ENCODE peak calls at places on chromosomes 5 and 9, in ten cellular contexts. S, Q, U, M, W, A, K, V, L and R are unnamed samples. For H3K4me1, the result is how much of the 10 kb centered on the place peaks cover.

GRCh38 chr5:170749911-170750431 is 33.6 kb upstream of the GABRP start:
- DNase-seq in S (no peak), Q (no peak), U (no peak), M (peak), W (peak), A (no peak), K (no peak), V (no peak), L (no peak), R (no peak)

GRCh38 chr5:124806026-124806856 is 59.8 kb upstream of the ZNF608 start:
- DNase-seq in S (peak), Q (peak), U (peak), M (peak), W (peak), A (peak), K (peak), V (no peak), L (peak), R (peak)

GRCh38 chr9:128882677-128883590 is 1.0 kb downstream of the LRRC8A start:
- DNase-seq in S (peak), Q (peak), U (no peak), M (no peak), W (no peak), A (no peak), K (peak), V (no peak), L (no peak), R (no peak)

GRCh38 chr5:132272341-132273210 is 15.1 kb downstream of the PDLIM4 start:
- DNase-seq in S (peak), Q (peak), U (peak), M (peak), W (peak), A (no peak), K (peak), V (peak), L (peak), R (peak)

GRCh38 chr9:130320697-130321080 is 55.1 kb downstream of the HMCN2 start:
- DNase-seq in S (peak), Q (peak), U (no peak), M (no peak), W (peak), A (no peak), K (peak), V (peak), L (no peak), R (no peak)

GRCh38 chr9:127937383-127938297 is at the start of gene DPM2:
- DNase-seq in S (peak), Q (peak), U (peak), M (peak), W (peak), A (no peak), K (peak), V (peak), L (peak), R (peak)

GRCh38 chr9:1941989-1942388 is 73.2 kb upstream of the SMARCA2 start:
- DNase-seq in S (no peak), Q (no peak), U (no peak), M (no peak), W (no peak), A (no peak), K (no peak), V (no peak), L (no peak), R (no peak)

GRCh38 chr5:64773533-64773932 is 4.8 kb downstream of the CWC27 start:
- DNase-seq in S (no peak), Q (no peak), U (no peak), M (no peak), W (no peak), A (no peak), K (no peak), V (no peak), L (no peak), R (no peak)

GRCh38 chr9:120612218-120612617 is 32.3 kb upstream of the CDK5RAP2 start:
- DNase-seq in S (no peak), Q (no peak), U (no peak), M (no peak), W (no peak), A (no peak), K (no peak), V (no peak), L (no peak), R (no peak)

GRCh38 chr9:94645901-94646300 is 6.6 kb upstream of the FBP1 start:
- DNase-seq in S (peak), Q (no peak), U (no peak), M (no peak), W (no peak), A (no peak), K (no peak), V (no peak), L (no peak), R (no peak)

GRCh38 chr5:153400931-153401330 is 89.5 kb upstream of the GRIA1 start:
- DNase-seq in S (no peak), Q (no peak), U (no peak), M (no peak), W (no peak), A (no peak), K (no peak), V (no peak), L (no peak), R (no peak)

GRCh38 chr5:80928073-80928472 is 32.1 kb upstream of the RASGRF2 start:
- DNase-seq in S (no peak), Q (no peak), U (no peak), M (no peak), W (no peak), A (no peak), K (no peak), V (no peak), L (no peak), R (no peak)

GRCh38 chr9:120563044-120563443 is 16.9 kb downstream of the CDK5RAP2 start:
- DNase-seq in S (peak), Q (no peak), U (no peak), M (peak), W (peak), A (peak), K (no peak), V (no peak), L (no peak), R (no peak)

GRCh38 chr5:168085321-168086040 is 206.0 kb upstream of the WWC1 start:
- DNase-seq in S (no peak), Q (peak), U (no peak), M (no peak), W (no peak), A (no peak), K (no peak), V (no peak), L (no peak), R (no peak)

GRCh38 chr9:120915854-120916495 is 10.6 kb downstream of the TRAF1 start:
- DNase-seq in S (no peak), Q (no peak), U (no peak), M (no peak), W (no peak), A (no peak), K (no peak), V (no peak), L (no peak), R (no peak)

GRCh38 chr5:107968465-107968864 is 297.7 kb upstream of the EFNA5 start:
- DNase-seq in S (no peak), Q (no peak), U (no peak), M (no peak), W (no peak), A (no peak), K (no peak), V (no peak), L (no peak), R (no peak)

GRCh38 chr5:96324708-96325107 is 108.3 kb downstream of the PCSK1 start:
- DNase-seq in S (no peak), Q (no peak), U (no peak), M (no peak), W (no peak), A (no peak), K (peak), V (peak), L (no peak), R (no peak)

GRCh38 chr9:116482740-116483139 is 204.4 kb upstream of the TRIM32 start:
- DNase-seq in S (no peak), Q (no peak), U (no peak), M (no peak), W (no peak), A (no peak), K (no peak), V (no peak), L (no peak), R (no peak)

GRCh38 chr9:117029341-117029740 is 342.2 kb downstream of the TRIM32 start:
- DNase-seq in S (no peak), Q (no peak), U (no peak), M (no peak), W (no peak), A (no peak), K (no peak), V (no peak), L (no peak), R (no peak)

GRCh38 chr5:124057161-124057814 is 545.3 kb downstream of the CSNK1G3 start:
- DNase-seq in S (no peak), Q (no peak), U (no peak), M (peak), W (peak), A (peak), K (no peak), V (no peak), L (no peak), R (peak)

GRCh38 chr5:72363146-72363802 is 43.1 kb downstream of the PTCD2 start:
- DNase-seq in S (no peak), Q (no peak), U (no peak), M (no peak), W (no peak), A (no peak), K (no peak), V (no peak), L (no peak), R (no peak)

GRCh38 chr5:74865293-74865798 is 841 bp downstream of the FAM169A start:
- DNase-seq in S (no peak), Q (peak), U (no peak), M (no peak), W (no peak), A (no peak), K (no peak), V (no peak), L (no peak), R (no peak)

GRCh38 chr9:83508072-83508471 is 30.1 kb downstream of the FRMD3 start:
- DNase-seq in S (no peak), Q (no peak), U (no peak), M (no peak), W (no peak), A (no peak), K (no peak), V (no peak), L (no peak), R (no peak)

GRCh38 chr5:34898258-34898895 is 16.9 kb downstream of the RAD1 start:
- DNase-seq in S (peak), Q (peak), U (peak), M (peak), W (peak), A (peak), K (peak), V (peak), L (peak), R (peak)

GRCh38 chr5:59615272-59615671 is 278.3 kb downstream of the PDE4D start:
- DNase-seq in S (no peak), Q (no peak), U (no peak), M (no peak), W (no peak), A (no peak), K (no peak), V (no peak), L (no peak), R (no peak)

GRCh38 chr9:92501671-92502393 is 19.5 kb upstream of the ASPN start:
- DNase-seq in S (peak), Q (peak), U (no peak), M (peak), W (peak), A (no peak), K (peak), V (peak), L (no peak), R (peak)

GRCh38 chr9:911003-911402 is 65.5 kb upstream of the DMRT3 start:
- DNase-seq in S (no peak), Q (peak), U (no peak), M (no peak), W (no peak), A (no peak), K (peak), V (no peak), L (no peak), R (no peak)

GRCh38 chr5:126506079-126506478 is 82.9 kb downstream of the GRAMD2B start:
- DNase-seq in S (no peak), Q (no peak), U (no peak), M (no peak), W (no peak), A (no peak), K (no peak), V (no peak), L (no peak), R (no peak)

GRCh38 chr5:15131909-15132308 is 260.3 kb upstream of the ANKH start:
- DNase-seq in S (no peak), Q (no peak), U (no peak), M (no peak), W (no peak), A (no peak), K (no peak), V (no peak), L (no peak), R (no peak)

GRCh38 chr9:136399176-136400037 is 563 bp downstream of the SNAPC4 start:
- DNase-seq in S (no peak), Q (peak), U (peak), M (no peak), W (no peak), A (peak), K (no peak), V (no peak), L (no peak), R (no peak)

GRCh38 chr9:76153902-76154629 is 240.2 kb downstream of the RFK start:
- DNase-seq in S (no peak), Q (no peak), U (no peak), M (no peak), W (peak), A (no peak), K (no peak), V (no peak), L (no peak), R (no peak)

GRCh38 chr5:29040404-29040803 is 2002.0 kb upstream of the CDH9 start:
- DNase-seq in S (no peak), Q (no peak), U (no peak), M (no peak), W (no peak), A (no peak), K (no peak), V (no peak), L (no peak), R (no peak)

GRCh38 chr9:109414125-109414785 is 83.9 kb downstream of the PTPN3 start:
- DNase-seq in S (no peak), Q (no peak), U (no peak), M (no peak), W (no peak), A (no peak), K (no peak), V (no peak), L (no peak), R (no peak)

DNA sequence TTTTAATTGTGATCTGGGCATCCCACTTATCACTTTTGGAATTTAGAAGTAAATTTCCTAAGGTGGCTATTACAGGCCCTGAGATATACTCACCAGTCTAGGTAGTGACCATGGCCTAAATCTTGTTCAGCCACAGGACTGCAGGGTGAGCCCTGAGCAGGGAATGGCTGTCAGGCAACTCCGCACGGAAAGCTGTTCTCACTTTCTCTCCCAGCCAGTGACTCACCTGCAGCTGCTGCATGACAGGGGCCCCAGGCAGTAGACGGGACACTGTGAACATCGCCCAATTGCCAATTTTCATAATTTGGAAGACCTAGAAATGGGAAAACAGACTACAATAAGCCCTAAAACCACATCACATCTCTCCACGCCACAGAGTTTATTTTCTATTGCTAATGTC is 69.6 kb upstream of the TAF1L start:
- DNase-seq in S (no peak), Q (no peak), U (no peak), M (no peak), W (no peak), A (no peak), K (no peak), V (no peak), L (no peak), R (no peak)
- H3K4me1 ChIP-seq in S (under half), Q (under half), U (under half), M (under half), W (under half), A (under half), K (under half), V (under half), L (under half), R (under half)

GRCh38 chr5:79255786-79256557 is 20.0 kb downstream of the JMY start:
- DNase-seq in S (peak), Q (peak), U (no peak), M (peak), W (peak), A (no peak), K (peak), V (peak), L (no peak), R (no peak)
- TF ChIP-seq EP300 in S (no peak), Q (no peak), U (no peak), M (no peak), W (no peak), A (no peak), K (no peak), V (no peak), L (no peak), R (no peak)

GRCh38 chr5:56313004-56313531 is 79.9 kb upstream of the ANKRD55 start:
- DNase-seq in S (no peak), Q (no peak), U (no peak), M (no peak), W (no peak), A (no peak), K (no peak), V (no peak), L (no peak), R (no peak)
- TF ChIP-seq CTCF in S (no peak), Q (no peak), U (no peak), M (no peak), W (no peak), A (no peak), K (no peak), V (no peak), L (no peak), R (no peak)

DNA sequence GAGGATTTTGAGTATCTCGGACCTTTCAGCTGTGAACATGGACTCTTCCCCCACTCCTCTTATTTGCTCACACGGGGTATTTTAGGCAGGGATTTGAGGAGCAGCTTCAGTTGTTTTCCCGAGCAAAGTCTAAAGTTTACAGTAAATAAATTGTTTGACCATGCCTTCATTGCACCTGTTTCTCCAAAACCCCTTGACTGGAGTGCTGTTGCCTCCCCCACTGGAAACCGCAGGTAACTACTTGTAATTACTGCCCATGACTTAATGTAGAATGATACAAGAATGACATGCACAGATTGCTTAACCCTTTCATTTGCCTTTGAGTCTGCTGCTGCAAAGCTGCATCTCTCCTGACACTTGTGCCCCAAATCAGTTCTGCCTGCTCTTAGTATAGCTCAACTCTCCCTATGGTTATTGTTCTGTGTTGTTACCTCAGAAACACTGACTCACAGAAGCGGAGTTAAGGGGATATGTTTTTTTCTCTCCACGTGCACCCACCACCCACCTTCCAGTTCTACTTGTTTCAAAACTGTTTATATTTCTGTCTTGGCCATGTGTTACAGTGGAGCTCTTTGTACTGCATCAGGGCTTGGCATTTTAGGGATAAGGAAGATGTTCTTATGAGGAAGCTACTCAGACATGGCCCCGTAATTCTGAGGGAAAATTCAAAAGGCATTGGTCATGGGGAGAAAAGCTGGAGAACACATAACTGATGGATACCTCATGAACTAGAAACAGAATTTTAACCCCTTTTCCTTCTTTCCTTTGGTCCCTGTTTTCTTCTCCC is 2.2 kb downstream of the ADRB2 start:
- DNase-seq in S (no peak), Q (no peak), U (no peak), M (no peak), W (no peak), A (no peak), K (no peak), V (no peak), L (no peak), R (no peak)
- H3K4me1 ChIP-seq in S (under half), Q (under half), U (under half), M (half or more), W (under half), A (half or more), K (under half), V (under half), L (under half), R (under half)

DNA sequence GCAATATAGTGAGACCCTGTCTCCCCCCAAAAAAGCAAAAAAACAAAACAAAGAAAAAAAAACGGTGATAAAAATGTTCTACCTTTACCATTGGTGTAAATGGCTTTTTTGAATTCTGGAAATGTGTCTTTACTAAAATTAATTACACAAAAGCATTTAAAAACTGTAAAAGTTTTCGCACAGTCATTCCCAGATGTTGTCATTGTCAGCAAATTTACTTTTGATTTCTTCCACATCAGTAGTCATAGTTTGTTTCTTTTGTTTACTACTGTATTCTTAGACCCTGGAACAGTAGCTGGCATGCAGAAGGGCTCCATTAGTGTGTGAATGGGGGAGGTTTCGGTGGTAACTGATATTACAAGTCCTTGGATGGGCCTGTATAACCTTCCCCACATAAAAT is 39.5 kb downstream of the CCDC171 start:
- DNase-seq in S (no peak), Q (no peak), U (no peak), M (no peak), W (no peak), A (no peak), K (no peak), V (no peak), L (no peak), R (no peak)
- TF ChIP-seq EP300 in S (no peak), Q (no peak), U (no peak), M (no peak), W (no peak), A (no peak), K (no peak), V (no peak), L (no peak), R (no peak)

GRCh38 chr5:6837519-6838110 is 124.4 kb downstream of the TENT4A start:
- DNase-seq in S (peak), Q (peak), U (peak), M (no peak), W (peak), A (no peak), K (no peak), V (peak), L (no peak), R (no peak)
- TF ChIP-seq CTCF in S (peak), Q (peak), U (no peak), M (no peak), W (peak), A (no peak), K (peak), V (peak), L (no peak), R (no peak)

DNA sequence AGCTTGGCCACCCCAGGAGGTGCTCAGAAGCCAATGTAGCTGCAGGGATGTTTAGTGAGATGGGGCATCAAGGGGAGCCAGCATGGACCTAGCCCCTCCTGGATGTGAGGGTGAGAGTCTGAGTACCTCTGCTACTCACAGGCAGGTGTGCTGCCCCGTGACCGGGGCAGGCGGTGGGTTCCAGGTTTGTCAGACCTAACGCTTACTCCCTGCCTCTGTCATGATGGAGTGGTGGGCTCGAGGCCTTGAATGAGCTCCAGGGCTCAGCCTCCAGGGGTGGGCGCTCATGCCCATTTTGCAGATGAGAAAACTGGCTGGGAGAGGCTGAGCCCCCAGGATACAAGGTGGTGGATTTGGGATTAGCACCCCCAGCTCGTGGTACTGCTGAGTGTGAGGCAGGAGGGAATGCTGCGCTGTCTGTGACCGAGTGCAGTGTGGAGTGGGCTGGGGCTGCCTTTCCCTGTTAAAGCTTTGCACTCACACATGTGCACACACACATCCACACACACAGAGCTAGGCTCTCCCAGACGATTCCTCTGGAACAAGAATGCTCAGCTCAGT is 1.5 kb downstream of the RXRA start:
- DNase-seq in S (no peak), Q (no peak), U (peak), M (no peak), W (no peak), A (no peak), K (no peak), V (no peak), L (no peak), R (no peak)
- H3K4me1 ChIP-seq in S (under half), Q (under half), U (under half), M (half or more), W (half or more), A (half or more), K (half or more), V (half or more), L (half or more), R (half or more)